ENCODE peak calls at places on chromosomes 5 and 9, in nine cellular contexts. X is SJSA1; H is gastrocnemius medialis; B is NCI-H748 treated with DMSO at 0.1 percent for 48 hours; L is NCI-H1436; F is stimulated activated CD8-positive, alpha-beta memory T cell treated with anti-CD3 and anti-CD28 coated beads, Interleukin-2, amount 100 ng/mL, for 1 hour; N is globus pallidus; A is NCI-H2081; S is NCI-H146. M is an unnamed sample.
A peak's percentile ranks its signal among the peaks of the same experiment; 100 is the strongest.

GRCh38 chr9:38068616-38068865 is 486 bp downstream of the SHB start:
- DNase-seq in N (peak; percentile 69), L (peak; percentile 38), F (no peak), X (no peak), H (no peak), B (peak; percentile 27), A (peak; percentile 43), S (peak; percentile 65), M (no peak)

GRCh38 chr5:153791339-153791738 is 247.4 kb downstream of the FAM114A2 start:
- DNase-seq in N (no peak), B (no peak), X (no peak), F (no peak), L (no peak), S (no peak), H (no peak), A (no peak), M (no peak)

GRCh38 chr5:91311697-91312501 is 71.2 kb downstream of the ARRDC3 start:
- DNase-seq in S (no peak), N (peak; percentile 57), L (peak; percentile 8), X (peak; percentile 91), A (peak; percentile 25), F (peak; percentile 34), B (no peak), H (peak; percentile 88), M (no peak)

GRCh38 chr5:143714629-143715028 is 97.3 kb upstream of the HMHB1 start:
- DNase-seq in X (peak; percentile 39), L (no peak), H (no peak), F (no peak), N (no peak), S (no peak), A (no peak), B (no peak), M (no peak)

GRCh38 chr5:176152191-176152932 is 85.9 kb upstream of the SIMC1 start:
- DNase-seq in S (no peak), L (no peak), N (no peak), A (no peak), F (no peak), B (no peak), X (no peak), H (no peak), M (no peak)

GRCh38 chr5:172592881-172593280 is 48.2 kb upstream of the NEURL1B start:
- DNase-seq in F (no peak), A (no peak), N (no peak), S (no peak), X (no peak), H (no peak), L (no peak), B (no peak), M (no peak)

GRCh38 chr5:101995585-101995984 is 300.5 kb downstream of the SLCO4C1 start:
- DNase-seq in X (no peak), S (no peak), F (no peak), H (no peak), B (peak; percentile 11), N (no peak), L (no peak), A (no peak), M (no peak)

GRCh38 chr5:132233081-132233480 is 5.4 kb upstream of the P4HA2 start:
- DNase-seq in S (no peak), L (no peak), F (no peak), A (no peak), X (no peak), H (no peak), N (no peak), B (no peak), M (no peak)

GRCh38 chr5:97192580-97193421 is 9.8 kb upstream of the RIOK2 start:
- DNase-seq in N (no peak), F (no peak), B (no peak), S (peak; percentile 66), A (peak; percentile 67), X (peak; percentile 9), H (no peak), L (peak; percentile 56), M (no peak)

GRCh38 chr9:112076814-112077213 is 98.3 kb downstream of the SUSD1 start:
- DNase-seq in X (no peak), N (no peak), H (no peak), L (no peak), S (no peak), B (no peak), A (no peak), F (no peak), M (no peak)

GRCh38 chr9:88358743-88359142 is 29.5 kb upstream of the SPIN1 start:
- DNase-seq in F (no peak), L (no peak), N (no peak), S (no peak), H (no peak), X (no peak), B (no peak), A (no peak), M (no peak)

GRCh38 chr5:113505181-113505580 is 8.3 kb upstream of the YTHDC2 start:
- DNase-seq in A (no peak), H (no peak), F (no peak), S (no peak), L (no peak), N (no peak), X (peak; percentile 37), B (no peak), M (no peak)

GRCh38 chr9:76759726-76760125 is 4.5 kb upstream of the PCA3 start:
- DNase-seq in H (no peak), X (no peak), N (no peak), A (peak; percentile 96), S (peak; percentile 69), L (peak; percentile 61), B (peak; percentile 95), F (no peak), M (peak; percentile 19)

GRCh38 chr9:17810728-17811634 is 232.1 kb downstream of the SH3GL2 start:
- DNase-seq in S (peak; percentile 37), B (peak; percentile 43), L (peak; percentile 66), X (peak; percentile 1), N (peak; percentile 45), H (no peak), F (no peak), A (peak; percentile 77), M (no peak)

GRCh38 chr9:133089271-133089671 is 27.5 kb downstream of the CEL start:
- DNase-seq in S (peak; percentile 42), B (no peak), A (peak; percentile 59), L (peak; percentile 63), H (no peak), F (no peak), N (no peak), X (no peak), M (peak; percentile 63)

M was measured in SHP77 treated with DMSO at 0.1 percent for 48 hours.